ENCODE peak calls at places on chromosomes 12 and 14, in ten cellular contexts. M is adrenal gland, G is PC-3, C is transverse colon, A is DND-41, P is lung, E is left ventricle myocardium inferior, O is neural progenitor cell, B is body of pancreas, L is heart left ventricle. J is an unnamed sample. For H3K4me1 and H3K36me3, the result is how much of the 10 kb centered on the place peaks cover.

GRCh38 chr14:75995372-75996041 is 9.9 kb downstream of the IFT43 start:
- DNase-seq in B (no peak), M (peak), P (no peak), E (peak), L (peak), C (peak), A (no peak), O (no peak), G (no peak), J (no peak)

GRCh38 chr12:65885312-65885711 is 61.0 kb downstream of the HMGA2 start:
- DNase-seq in L (no peak), O (no peak), B (no peak), P (no peak), E (no peak), C (no peak), M (no peak), A (no peak), G (no peak), J (no peak)

GRCh38 chr14:103444837-103445524 is 59.8 kb downstream of the MARK3 start:
- DNase-seq in E (no peak), O (no peak), A (no peak), B (no peak), L (no peak), C (no peak), M (no peak), G (no peak), P (no peak), J (no peak)

GRCh38 chr12:46369474-46370379 is 2.8 kb downstream of the SLC38A2 start:
- DNase-seq in M (no peak), O (no peak), P (no peak), G (no peak), E (no peak), A (no peak), C (no peak), B (no peak), L (no peak), J (no peak)

GRCh38 chr12:2540535-2540941 is 254.2 kb upstream of the FKBP4 start:
- DNase-seq in M (peak), P (no peak), L (peak), G (no peak), A (no peak), O (no peak), B (no peak), E (peak), C (no peak), J (no peak)

GRCh38 chr14:64421166-64421565 is 33.0 kb downstream of the MTHFD1 start:
- DNase-seq in L (no peak), B (no peak), O (no peak), E (no peak), A (no peak), M (no peak), C (no peak), G (peak), P (no peak), J (no peak)

GRCh38 chr14:80117876-80118275 is 93.4 kb downstream of the DIO2 start:
- DNase-seq in B (no peak), G (no peak), M (no peak), E (no peak), L (no peak), C (no peak), O (no peak), A (no peak), P (no peak), J (no peak)

GRCh38 chr14:32478027-32478426 is 148.9 kb downstream of the AKAP6 start:
- DNase-seq in P (no peak), B (no peak), G (peak), L (no peak), A (no peak), E (no peak), C (no peak), M (no peak), O (no peak), J (no peak)

GRCh38 chr14:89493877-89494634 is 77.0 kb upstream of the FOXN3 start:
- DNase-seq in B (peak), E (no peak), A (no peak), M (no peak), C (no peak), O (peak), L (no peak), P (no peak), G (no peak), J (no peak)

GRCh38 chr12:109868182-109869051 is 11.9 kb downstream of the GLTP start:
- DNase-seq in M (no peak), E (no peak), G (no peak), P (no peak), C (no peak), B (no peak), L (no peak), O (no peak), A (no peak), J (no peak)

DNA sequence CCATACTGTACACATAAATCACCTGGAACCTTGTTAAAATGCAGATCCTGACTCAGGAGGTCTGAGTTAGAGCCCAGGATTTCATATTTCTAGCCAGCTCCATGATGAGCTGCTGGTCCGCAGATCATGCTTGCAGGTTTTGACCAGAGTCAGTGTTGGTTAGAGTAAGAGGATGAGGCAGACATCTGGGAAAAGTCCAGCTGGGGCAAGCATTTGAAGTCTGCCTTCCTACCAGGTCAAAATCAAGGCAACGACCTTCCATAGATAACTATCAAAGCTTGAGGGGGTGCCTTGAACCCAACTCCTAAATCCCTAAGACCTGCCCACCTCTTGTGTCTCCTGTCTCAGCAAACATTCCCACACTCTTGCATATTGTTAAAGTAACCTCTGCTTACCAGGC is 9.2 kb downstream of the OAS2 start:
- DNase-seq in O (no peak), A (no peak), C (no peak), P (no peak), G (no peak), M (no peak), L (no peak), E (no peak), B (no peak), J (no peak)
- H3K4me1 ChIP-seq in O (under half), A (under half), C (under half), P (under half), G (under half), M (under half), L (under half), E (under half), B (under half), J (under half)

DNA sequence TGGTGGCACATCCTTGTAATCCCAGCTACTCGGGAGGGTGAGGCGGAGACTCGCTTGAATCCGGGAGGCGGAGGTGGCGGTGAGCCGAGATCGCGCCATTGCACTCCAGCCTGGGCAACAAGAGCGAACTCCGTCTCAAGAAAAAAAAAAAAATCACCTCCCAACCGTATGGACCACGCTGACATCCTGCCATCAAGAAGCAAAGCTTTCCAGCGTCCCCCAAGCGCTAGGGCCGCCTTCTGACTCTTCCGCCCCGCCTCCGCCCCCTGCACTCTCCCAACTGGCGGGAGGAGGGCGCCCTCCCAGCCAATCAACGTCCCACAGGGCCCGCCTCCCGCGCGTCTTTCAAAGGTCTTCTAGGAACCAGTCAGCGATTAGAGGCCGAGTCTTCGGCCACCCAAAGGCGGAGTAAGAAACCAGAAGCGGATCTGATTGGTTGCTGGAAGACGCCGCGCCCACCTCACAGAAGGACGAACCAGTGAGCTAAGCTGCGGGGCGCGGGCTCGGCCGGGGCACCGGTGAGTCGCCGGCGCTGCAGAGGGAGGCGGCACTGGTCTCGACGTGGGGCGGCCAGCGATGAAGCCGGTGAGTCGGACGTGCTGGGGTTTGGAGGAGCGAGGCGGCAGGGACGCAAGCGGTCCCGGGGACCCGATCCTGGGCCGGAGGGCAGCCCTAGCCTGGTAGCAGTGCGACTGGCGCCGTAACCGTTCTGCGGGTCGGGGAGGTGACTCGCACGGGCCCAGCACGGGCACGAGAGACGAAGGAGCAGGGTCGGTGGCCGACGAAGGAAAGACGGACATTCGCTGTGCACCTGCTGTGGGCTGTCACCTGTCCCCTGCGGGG is at the start of gene CDKN3:
- DNase-seq in A (peak), M (peak), G (peak), P (peak), L (peak), B (peak), O (peak), C (peak), E (peak), J (peak)
- TF ChIP-seq CTCF in A (peak), M (peak), G (peak), P (peak), L (peak), B (peak), O (peak), C (peak), E (peak), J (no peak)

DNA sequence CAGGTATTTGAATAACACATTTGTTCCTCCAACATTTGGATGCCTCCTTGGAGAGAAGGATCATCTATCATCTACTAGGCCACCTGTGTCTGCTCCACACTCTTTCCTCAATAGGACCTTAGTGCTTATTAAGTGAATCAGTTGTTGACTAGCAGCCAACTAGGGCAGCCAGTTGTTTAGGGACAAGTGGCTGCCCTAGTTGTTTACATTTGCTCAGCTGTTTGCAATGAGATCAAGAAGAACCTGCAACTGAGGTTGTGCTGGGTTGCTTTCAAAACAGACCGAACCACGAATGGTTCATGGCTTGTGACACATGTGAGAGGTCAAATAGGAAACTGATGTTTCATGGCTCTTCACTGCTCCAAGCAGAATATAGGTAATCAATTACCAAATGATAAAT is 53.8 kb downstream of the TMCC3 start:
- DNase-seq in E (no peak), G (peak), C (no peak), P (no peak), M (no peak), O (no peak), L (no peak), A (no peak), B (peak), J (no peak)
- H3K36me3 ChIP-seq in E (under half), G (under half), C (under half), P (under half), M (under half), O (under half), L (under half), A (under half), B (under half), J (under half)

GRCh38 chr12:13169255-13169654 is 27.3 kb upstream of the EMP1 start:
- DNase-seq in B (no peak), L (no peak), G (no peak), P (peak), E (no peak), M (no peak), C (no peak), O (no peak), A (no peak), J (no peak)
- H3K4me1 ChIP-seq in B (under half), L (under half), G (half or more), P (under half), E (under half), M (under half), C (under half), O (under half), A (under half), J (under half)

GRCh38 chr12:68896881-68897540 is 36.0 kb downstream of the CPM start:
- DNase-seq in E (no peak), L (no peak), G (no peak), A (no peak), B (no peak), C (no peak), O (no peak), M (no peak), P (no peak), J (no peak)

GRCh38 chr12:68901551-68901950 is 31.4 kb downstream of the CPM start:
- DNase-seq in M (no peak), P (no peak), G (no peak), E (no peak), C (no peak), A (no peak), B (no peak), L (no peak), O (no peak), J (no peak)

GRCh38 chr12:68900241-68900640 is 32.7 kb downstream of the CPM start:
- DNase-seq in P (no peak), B (no peak), O (no peak), M (no peak), L (no peak), C (no peak), E (no peak), A (no peak), G (no peak), J (no peak)

GRCh38 chr12:68901145-68901544 is 31.8 kb downstream of the CPM start:
- DNase-seq in E (no peak), O (no peak), M (no peak), B (no peak), P (no peak), C (no peak), L (no peak), A (no peak), G (no peak), J (no peak)

DNA sequence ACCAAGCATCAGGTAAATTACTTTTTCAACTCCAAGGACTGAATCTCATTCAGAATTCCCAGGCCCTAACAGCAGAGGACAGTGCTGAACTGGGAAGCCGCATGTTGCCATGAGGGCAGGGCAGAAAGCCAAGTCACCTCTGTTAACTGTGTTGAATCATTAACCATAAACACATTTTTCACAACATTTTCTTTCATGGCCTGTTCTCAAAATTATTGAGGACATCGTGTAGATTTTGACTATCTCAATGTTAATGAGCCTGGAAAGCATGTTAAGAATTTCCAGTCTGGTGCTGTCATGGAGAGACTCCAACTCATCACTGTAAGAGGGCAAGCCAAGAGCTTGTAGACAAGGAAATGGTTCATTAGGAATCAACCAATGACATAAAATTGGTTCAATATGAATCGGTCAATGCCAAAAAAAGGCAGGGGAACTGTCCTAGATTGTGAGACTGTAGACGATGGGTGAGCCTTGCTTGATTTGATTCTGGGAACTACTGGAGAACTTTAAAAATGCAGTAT is 33.7 kb downstream of the CPM start:
- DNase-seq in O (no peak), E (no peak), A (no peak), P (peak), B (peak), L (no peak), C (peak), G (peak), M (peak), J (no peak)
- TF ChIP-seq CTCF in O (no peak), E (peak), A (no peak), P (no peak), B (peak), L (peak), C (peak), G (peak), M (peak), J (no peak)

GRCh38 chr12:50734409-50735263 is 29.3 kb upstream of the ATF1 start:
- DNase-seq in M (no peak), B (no peak), P (no peak), L (no peak), O (peak), G (peak), C (no peak), E (no peak), A (peak), J (peak)
- H3K36me3 ChIP-seq in M (half or more), B (under half), P (under half), L (half or more), O (under half), G (half or more), C (half or more), E (half or more), A (half or more), J (under half)

GRCh38 chr12:92440072-92440471 is 262.7 kb upstream of the PLEKHG7 start:
- DNase-seq in L (no peak), B (no peak), A (no peak), P (no peak), O (no peak), E (no peak), G (no peak), C (no peak), M (no peak), J (no peak)

GRCh38 chr12:92442782-92443181 is 260.0 kb upstream of the PLEKHG7 start:
- DNase-seq in C (no peak), G (no peak), E (no peak), M (no peak), B (no peak), O (no peak), L (no peak), P (no peak), A (peak), J (no peak)

GRCh38 chr12:92445253-92446081 is 257.3 kb upstream of the PLEKHG7 start:
- DNase-seq in L (no peak), O (no peak), C (peak), M (peak), E (no peak), A (peak), B (no peak), P (no peak), G (no peak), J (no peak)

GRCh38 chr12:92446082-92446460 is 256.7 kb upstream of the PLEKHG7 start:
- DNase-seq in G (peak), E (no peak), C (no peak), O (no peak), B (no peak), M (no peak), A (no peak), P (no peak), L (no peak), J (no peak)

GRCh38 chr12:92444763-92445162 is 258.0 kb upstream of the PLEKHG7 start:
- DNase-seq in A (no peak), G (no peak), E (no peak), M (peak), O (no peak), B (no peak), P (no peak), C (peak), L (no peak), J (no peak)
- H3K4me1 ChIP-seq in A (under half), G (under half), E (under half), M (under half), O (under half), B (under half), P (under half), C (under half), L (under half), J (under half)

DNA sequence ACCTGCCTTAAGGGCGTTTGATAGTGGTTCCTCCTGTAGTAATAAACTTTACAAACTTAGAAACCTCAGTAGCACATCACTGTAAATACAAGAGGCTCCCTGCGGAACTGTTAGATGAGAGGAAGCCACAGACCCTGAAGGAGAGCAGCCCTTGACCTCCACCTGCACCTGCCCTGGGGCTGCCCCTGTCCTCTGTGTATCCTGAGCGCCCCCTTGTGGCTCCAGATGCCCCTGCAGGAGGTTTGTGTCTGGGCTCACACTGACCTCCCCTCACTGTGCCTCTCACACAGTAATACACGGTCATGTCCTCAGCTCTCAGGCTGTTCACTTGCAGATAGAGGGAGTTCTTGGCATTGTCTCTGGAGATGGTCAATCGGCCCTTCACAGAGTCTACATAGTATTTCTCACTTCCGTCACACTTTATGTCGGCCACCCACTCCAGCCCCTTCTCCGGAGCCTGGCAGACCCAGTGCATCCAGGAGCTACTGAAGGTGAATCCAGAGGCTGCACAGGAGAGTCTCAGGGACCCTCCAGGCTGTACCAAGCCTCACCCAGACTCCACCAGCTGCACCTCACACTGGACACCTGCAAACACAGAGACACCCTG is 1059.8 kb downstream of the TMEM121 start:
- DNase-seq in L (no peak), P (no peak), G (no peak), M (no peak), B (peak), C (peak), O (no peak), A (peak), E (no peak), J (peak)
- TF ChIP-seq CTCF in L (peak), P (no peak), G (peak), M (peak), B (peak), C (peak), O (no peak), A (peak), E (peak), J (peak)

DNA sequence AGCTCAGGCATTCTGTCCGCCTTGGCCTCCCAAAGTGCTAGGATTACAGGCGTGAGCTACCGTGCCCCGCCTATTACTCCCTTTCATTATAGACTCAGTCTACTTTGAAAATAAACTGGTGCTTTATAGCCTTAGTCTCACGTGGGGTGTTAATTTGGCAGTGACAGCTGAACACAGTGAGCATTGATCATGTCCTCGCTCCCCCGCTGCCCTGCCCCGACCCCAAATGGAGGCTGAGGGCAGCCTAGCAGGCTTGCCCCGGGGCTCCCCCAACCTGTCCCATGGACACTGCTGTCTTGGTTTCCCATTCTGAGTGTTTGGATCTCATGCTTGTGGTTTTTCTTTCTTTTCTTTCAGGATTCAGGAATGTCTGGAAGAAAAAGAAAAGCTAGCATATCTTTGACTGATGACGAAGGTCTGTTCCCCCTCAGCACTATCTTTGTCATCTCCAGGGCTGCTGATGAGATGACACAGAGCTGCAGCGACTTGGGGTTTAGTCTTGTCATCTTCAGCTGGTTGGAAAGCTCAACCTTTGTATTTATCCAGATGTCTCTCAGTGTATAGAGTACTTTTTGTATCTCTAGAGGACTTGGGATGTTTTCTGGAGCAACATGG is 42.2 kb downstream of the EP400 start:
- DNase-seq in M (no peak), A (no peak), C (no peak), E (no peak), L (no peak), O (no peak), B (no peak), P (no peak), G (no peak), J (no peak)
- H3K36me3 ChIP-seq in M (half or more), A (half or more), C (under half), E (half or more), L (half or more), O (under half), B (under half), P (under half), G (half or more), J (half or more)

J was measured in BE2C.